ENCODE peak calls at places on chromosomes 6 and 20, in eight cellular contexts. T is colonic mucosa, X is NT2/D1, M is adipocyte, O is IMR-90, A is PC-3, U is fibroblast of lung, C is GM23248. F is an unnamed sample.

GRCh38 chr20:38395165-38395564 is 40.0 kb downstream of the SNHG17 start:
- DNase-seq in T (no peak), M (peak; percentile 46), X (no peak), O (no peak), A (no peak), U (peak; percentile 27), C (peak; percentile 33), F (no peak)

GRCh38 chr6:81865712-81866111 is 113.2 kb upstream of the TENT5A start:
- DNase-seq in M (peak; percentile 49), C (peak; percentile 63), O (peak; percentile 92), T (no peak), A (peak; percentile 73), U (peak; percentile 86), X (no peak), F (no peak)

GRCh38 chr6:119207973-119208725 is 129.7 kb upstream of the FAM184A start:
- DNase-seq in M (peak; percentile 60), X (no peak), C (peak; percentile 57), T (peak; percentile 40), U (peak; percentile 71), O (peak; percentile 66), A (peak; percentile 39), F (no peak)

GRCh38 chr6:117783280-117783679 is 108.0 kb downstream of the NUS1 start:
- DNase-seq in C (no peak), T (no peak), M (no peak), X (no peak), O (no peak), U (no peak), A (no peak), F (no peak)

GRCh38 chr6:170276369-170277057 is 14.4 kb downstream of the DLL1 start:
- DNase-seq in U (no peak), A (no peak), M (no peak), O (no peak), C (no peak), X (no peak), T (no peak), F (no peak)

GRCh38 chr6:39059496-39060310 is 11.1 kb downstream of the GLP1R start:
- DNase-seq in X (no peak), M (no peak), T (no peak), O (no peak), U (no peak), A (no peak), C (peak; percentile 30), F (no peak)

GRCh38 chr6:19298422-19298821 is 538.7 kb upstream of the ID4 start:
- DNase-seq in A (no peak), X (no peak), T (no peak), M (no peak), C (no peak), U (no peak), O (no peak), F (no peak)

GRCh38 chr6:117508450-117508971 is 26.0 kb downstream of the DCBLD1 start:
- DNase-seq in O (no peak), M (no peak), X (no peak), A (no peak), U (no peak), T (no peak), C (no peak), F (no peak)

GRCh38 chr6:22544469-22544868 is 24.9 kb upstream of the HDGFL1 start:
- DNase-seq in T (no peak), M (no peak), X (no peak), U (peak; percentile 24), O (no peak), A (no peak), C (no peak), F (no peak)

GRCh38 chr20:48823960-48824497 is 3.8 kb downstream of the PREX1 start:
- DNase-seq in U (peak; percentile 83), A (peak; percentile 93), X (no peak), O (peak; percentile 65), C (peak; percentile 91), T (no peak), M (peak; percentile 45), F (no peak)

GRCh38 chr6:6781172-6781876 is 192.8 kb downstream of the LY86 start:
- DNase-seq in X (no peak), M (peak; percentile 45), T (no peak), C (peak; percentile 88), A (peak; percentile 82), O (peak; percentile 70), U (peak; percentile 79), F (peak; percentile 57)

GRCh38 chr6:134093007-134093573 is 40.7 kb upstream of the SLC2A12 start:
- DNase-seq in A (peak; percentile 38), M (no peak), T (no peak), O (no peak), U (no peak), C (no peak), X (no peak), F (no peak)

GRCh38 chr6:81998432-81998831 is 246.0 kb upstream of the TENT5A start:
- DNase-seq in C (peak; percentile 80), O (peak; percentile 84), U (peak; percentile 86), M (peak; percentile 70), T (no peak), A (peak; percentile 57), X (no peak), F (no peak)

GRCh38 chr20:47493175-47493953 is 8.3 kb upstream of the NCOA3 start:
- DNase-seq in M (peak; percentile 90), U (peak; percentile 70), C (peak; percentile 76), X (no peak), O (peak; percentile 63), T (peak; percentile 94), A (peak; percentile 93), F (peak; percentile 84)

GRCh38 chr6:169701218-169701952 is 444 bp downstream of the WDR27 start:
- DNase-seq in O (no peak), U (no peak), X (no peak), T (peak; percentile 39), C (no peak), M (no peak), A (peak; percentile 6), F (no peak)

GRCh38 chr20:20214757-20215275 is 153.1 kb upstream of the INSM1 start:
- DNase-seq in O (no peak), C (no peak), M (no peak), U (no peak), X (no peak), A (no peak), T (no peak), F (no peak)

GRCh38 chr20:58306421-58307261 is 2.9 kb upstream of the RAB22A start:
- DNase-seq in C (peak; percentile 50), U (peak; percentile 87), T (peak; percentile 51), M (peak; percentile 12), A (peak; percentile 57), O (peak; percentile 76), X (no peak), F (no peak)

GRCh38 chr6:168150551-168151444 is 71.8 kb upstream of the FRMD1 start:
- DNase-seq in C (peak; percentile 13), T (peak; percentile 53), X (no peak), O (no peak), U (no peak), A (peak; percentile 2), M (no peak), F (no peak)

GRCh38 chr6:43402819-43403218 is 24.5 kb upstream of the ABCC10 start:
- DNase-seq in M (no peak), O (no peak), C (peak; percentile 6), A (no peak), T (no peak), U (no peak), X (no peak), F (no peak)

GRCh38 chr6:107154131-107154906 is 39.0 kb upstream of the BEND3 start:
- DNase-seq in T (peak; percentile 39), X (peak; percentile 61), A (no peak), M (no peak), U (peak; percentile 24), C (no peak), O (no peak), F (no peak)

GRCh38 chr20:44938637-44939036 is 21.6 kb downstream of the TOMM34 start:
- DNase-seq in T (no peak), O (no peak), M (no peak), X (no peak), U (no peak), C (peak; percentile 33), A (no peak), F (no peak)

GRCh38 chr20:31987744-31988143 is 19.8 kb downstream of the XKR7 start:
- DNase-seq in O (no peak), C (peak; percentile 32), T (no peak), U (no peak), X (no peak), A (peak; percentile 50), M (peak; percentile 7), F (no peak)

GRCh38 chr6:156774872-156775405 is 2.2 kb upstream of the ARID1B start:
- DNase-seq in A (no peak), M (peak; percentile 49), C (peak; percentile 60), X (no peak), U (no peak), O (no peak), T (peak; percentile 62), F (no peak)

GRCh38 chr6:29426654-29427053 is 11.9 kb downstream of the OR12D1 start:
- DNase-seq in C (no peak), M (no peak), U (no peak), X (no peak), T (no peak), O (no peak), A (peak; percentile 13), F (no peak)

GRCh38 chr6:13259393-13259792 is 68.9 kb downstream of the TBC1D7 start:
- DNase-seq in C (no peak), U (no peak), A (no peak), M (no peak), X (no peak), T (no peak), O (no peak), F (no peak)

GRCh38 chr6:166561766-166562165 is 24.7 kb downstream of the RAMACL start:
- DNase-seq in C (peak; percentile 91), T (no peak), O (peak; percentile 36), U (no peak), A (no peak), X (no peak), M (no peak), F (no peak)

GRCh38 chr6:46926481-46926880 is 4.7 kb upstream of the ADGRF5 start:
- DNase-seq in U (peak; percentile 82), T (no peak), A (peak; percentile 75), M (no peak), O (peak; percentile 0), C (peak; percentile 45), X (no peak), F (no peak)
- H3K9ac ChIP-seq in U (no peak overlapping the region), T (no peak overlapping the region), A (peak overlapping the region; percentile 68), M (no peak overlapping the region), O (no peak overlapping the region), C (no peak overlapping the region), X (no peak overlapping the region), F (no peak overlapping the region)

GRCh38 chr6:113496157-113496556 is 361.0 kb upstream of the MARCKS start:
- DNase-seq in C (no peak), T (no peak), A (no peak), U (peak; percentile 17), O (no peak), X (no peak), M (no peak), F (no peak)
- H3K4me3 ChIP-seq in C (no peak overlapping the region), T (no peak overlapping the region), A (no peak overlapping the region), U (no peak overlapping the region), O (no peak overlapping the region), X (no peak overlapping the region), M (no peak overlapping the region), F (peak overlapping the region; percentile 41)

GRCh38 chr20:43189614-43190331 is at the start of gene PTPRT:
- DNase-seq in A (no peak), M (no peak), U (no peak), O (no peak), C (no peak), X (no peak), T (no peak), F (no peak)
- H3K9ac ChIP-seq in A (no peak within 1 kb of the TSS), M (no peak within 1 kb of the TSS), U (no peak within 1 kb of the TSS), O (no peak within 1 kb of the TSS), C (no peak within 1 kb of the TSS), X (peak within 1 kb of the TSS; percentile 66), T (no peak within 1 kb of the TSS), F (no peak within 1 kb of the TSS)

GRCh38 chr6:142361345-142361744 is 59.5 kb downstream of the ADGRG6 start:
- DNase-seq in T (no peak), X (no peak), M (no peak), C (no peak), U (no peak), O (no peak), A (no peak), F (no peak)
- H3K4me3 ChIP-seq in T (no peak overlapping the region), X (no peak overlapping the region), M (no peak overlapping the region), C (no peak overlapping the region), U (no peak overlapping the region), O (no peak overlapping the region), A (no peak overlapping the region), F (no peak overlapping the region)